ENCODE peak calls at places on chromosomes 13 and 19, in five cellular contexts. One of them, this sample, is unnamed.

GRCh38 chr19:5623397-5624153 is 692 bp downstream of the SAFB start:
- DNase-seq in stimulated activated CD4-positive, alpha-beta T cell treated with anti-CD3 and anti-CD28 coated beads, TNF-alpha, amount 100 ng/mL, for 48 hours: no peak
- DNase-seq in neural crest cell: peak
- DNase-seq in cardiac muscle cell: no peak
- DNase-seq in activated CD4-positive, alpha-beta T cell treated with anti-CD3 and anti-CD28 coated beads, Interleukin-2, amount 50 U/mL, for 48 hours: no peak
- DNase-seq in this sample: peak

GRCh38 chr19:41861098-41861768 is 1.2 kb downstream of the RPS19 start:
- DNase-seq in stimulated activated CD4-positive, alpha-beta T cell treated with anti-CD3 and anti-CD28 coated beads, TNF-alpha, amount 100 ng/mL, for 48 hours: no peak
- DNase-seq in neural crest cell: no peak
- DNase-seq in cardiac muscle cell: no peak
- DNase-seq in activated CD4-positive, alpha-beta T cell treated with anti-CD3 and anti-CD28 coated beads, Interleukin-2, amount 50 U/mL, for 48 hours: no peak
- DNase-seq in this sample: no peak

GRCh38 chr19:42634409-42635232 is 39.9 kb upstream of the CEACAM8 start:
- DNase-seq in stimulated activated CD4-positive, alpha-beta T cell treated with anti-CD3 and anti-CD28 coated beads, TNF-alpha, amount 100 ng/mL, for 48 hours: peak
- DNase-seq in neural crest cell: no peak
- DNase-seq in cardiac muscle cell: no peak
- DNase-seq in activated CD4-positive, alpha-beta T cell treated with anti-CD3 and anti-CD28 coated beads, Interleukin-2, amount 50 U/mL, for 48 hours: peak
- DNase-seq in this sample: peak

GRCh38 chr19:4357095-4357797 is 13.9 kb downstream of the MPND start:
- DNase-seq in stimulated activated CD4-positive, alpha-beta T cell treated with anti-CD3 and anti-CD28 coated beads, TNF-alpha, amount 100 ng/mL, for 48 hours: no peak
- DNase-seq in neural crest cell: no peak
- DNase-seq in cardiac muscle cell: no peak
- DNase-seq in activated CD4-positive, alpha-beta T cell treated with anti-CD3 and anti-CD28 coated beads, Interleukin-2, amount 50 U/mL, for 48 hours: no peak
- DNase-seq in this sample: no peak

GRCh38 chr13:110713981-110714797 is 689 bp downstream of the ING1 start:
- DNase-seq in stimulated activated CD4-positive, alpha-beta T cell treated with anti-CD3 and anti-CD28 coated beads, TNF-alpha, amount 100 ng/mL, for 48 hours: peak
- DNase-seq in neural crest cell: peak
- DNase-seq in cardiac muscle cell: peak
- DNase-seq in activated CD4-positive, alpha-beta T cell treated with anti-CD3 and anti-CD28 coated beads, Interleukin-2, amount 50 U/mL, for 48 hours: peak
- DNase-seq in this sample: peak

GRCh38 chr19:58021541-58022282 is 12.1 kb upstream of the ZSCAN1 start:
- DNase-seq in stimulated activated CD4-positive, alpha-beta T cell treated with anti-CD3 and anti-CD28 coated beads, TNF-alpha, amount 100 ng/mL, for 48 hours: no peak
- DNase-seq in neural crest cell: peak
- DNase-seq in cardiac muscle cell: peak
- DNase-seq in activated CD4-positive, alpha-beta T cell treated with anti-CD3 and anti-CD28 coated beads, Interleukin-2, amount 50 U/mL, for 48 hours: peak
- DNase-seq in this sample: peak

GRCh38 chr19:40689339-40690049 is 957 bp downstream of the NUMBL start:
- DNase-seq in stimulated activated CD4-positive, alpha-beta T cell treated with anti-CD3 and anti-CD28 coated beads, TNF-alpha, amount 100 ng/mL, for 48 hours: no peak
- DNase-seq in neural crest cell: no peak
- DNase-seq in cardiac muscle cell: no peak
- DNase-seq in activated CD4-positive, alpha-beta T cell treated with anti-CD3 and anti-CD28 coated beads, Interleukin-2, amount 50 U/mL, for 48 hours: no peak
- DNase-seq in this sample: peak

GRCh38 chr13:20942938-20943518 is 40.5 kb upstream of the XPO4 start:
- DNase-seq in stimulated activated CD4-positive, alpha-beta T cell treated with anti-CD3 and anti-CD28 coated beads, TNF-alpha, amount 100 ng/mL, for 48 hours: no peak
- DNase-seq in neural crest cell: no peak
- DNase-seq in cardiac muscle cell: no peak
- DNase-seq in activated CD4-positive, alpha-beta T cell treated with anti-CD3 and anti-CD28 coated beads, Interleukin-2, amount 50 U/mL, for 48 hours: no peak
- DNase-seq in this sample: no peak

GRCh38 chr19:3975637-3976087 is 4.8 kb upstream of the DAPK3 start:
- DNase-seq in stimulated activated CD4-positive, alpha-beta T cell treated with anti-CD3 and anti-CD28 coated beads, TNF-alpha, amount 100 ng/mL, for 48 hours: no peak
- DNase-seq in neural crest cell: no peak
- DNase-seq in cardiac muscle cell: no peak
- DNase-seq in activated CD4-positive, alpha-beta T cell treated with anti-CD3 and anti-CD28 coated beads, Interleukin-2, amount 50 U/mL, for 48 hours: peak
- DNase-seq in this sample: no peak

GRCh38 chr13:31043891-31044657 is 111.6 kb downstream of the TEX26 start:
- DNase-seq in stimulated activated CD4-positive, alpha-beta T cell treated with anti-CD3 and anti-CD28 coated beads, TNF-alpha, amount 100 ng/mL, for 48 hours: peak
- DNase-seq in neural crest cell: peak
- DNase-seq in cardiac muscle cell: peak
- DNase-seq in activated CD4-positive, alpha-beta T cell treated with anti-CD3 and anti-CD28 coated beads, Interleukin-2, amount 50 U/mL, for 48 hours: peak
- DNase-seq in this sample: peak

GRCh38 chr19:644363-644762 is 4.7 kb downstream of the FGF22 start:
- DNase-seq in stimulated activated CD4-positive, alpha-beta T cell treated with anti-CD3 and anti-CD28 coated beads, TNF-alpha, amount 100 ng/mL, for 48 hours: no peak
- DNase-seq in neural crest cell: no peak
- DNase-seq in cardiac muscle cell: no peak
- DNase-seq in activated CD4-positive, alpha-beta T cell treated with anti-CD3 and anti-CD28 coated beads, Interleukin-2, amount 50 U/mL, for 48 hours: no peak
- DNase-seq in this sample: no peak

GRCh38 chr13:40060318-40061007 is 405.0 kb downstream of the COG6 start:
- DNase-seq in stimulated activated CD4-positive, alpha-beta T cell treated with anti-CD3 and anti-CD28 coated beads, TNF-alpha, amount 100 ng/mL, for 48 hours: peak
- DNase-seq in neural crest cell: no peak
- DNase-seq in cardiac muscle cell: no peak
- DNase-seq in activated CD4-positive, alpha-beta T cell treated with anti-CD3 and anti-CD28 coated beads, Interleukin-2, amount 50 U/mL, for 48 hours: peak
- DNase-seq in this sample: peak

GRCh38 chr19:29404015-29404414 is 121.8 kb upstream of the VSTM2B start:
- DNase-seq in stimulated activated CD4-positive, alpha-beta T cell treated with anti-CD3 and anti-CD28 coated beads, TNF-alpha, amount 100 ng/mL, for 48 hours: no peak
- DNase-seq in neural crest cell: no peak
- DNase-seq in cardiac muscle cell: no peak
- DNase-seq in activated CD4-positive, alpha-beta T cell treated with anti-CD3 and anti-CD28 coated beads, Interleukin-2, amount 50 U/mL, for 48 hours: no peak
- DNase-seq in this sample: no peak